ENCODE peak calls at places on chromosomes 7 and 10, in nine cellular contexts. V, H, N, U, O, C, P, B and F are unnamed samples. For H3K9me3, the result is how much of the 10 kb centered on the place peaks cover.

GRCh38 chr10:118499186-118499585 is 96.3 kb downstream of the PRLHR start:
- DNase-seq in V (no peak), H (no peak), N (no peak), U (no peak), O (no peak), C (no peak), P (no peak), B (no peak), F (no peak)

GRCh38 chr7:78203042-78203720 is 404.6 kb downstream of the PHTF2 start:
- DNase-seq in V (no peak), H (no peak), N (no peak), U (no peak), O (no peak), C (no peak), P (no peak), B (no peak), F (no peak)

GRCh38 chr7:7609330-7609729 is 31.2 kb upstream of the UMAD1 start:
- DNase-seq in V (no peak), H (no peak), N (no peak), U (no peak), O (no peak), C (no peak), P (no peak), B (no peak), F (no peak)

GRCh38 chr7:106012935-106013439 is 49.9 kb downstream of the CDHR3 start:
- DNase-seq in V (no peak), H (no peak), N (peak), U (no peak), O (no peak), C (no peak), P (no peak), B (no peak), F (no peak)

GRCh38 chr10:113520606-113521481 is 32.0 kb upstream of the HABP2 start:
- DNase-seq in V (peak), H (no peak), N (peak), U (peak), O (no peak), C (peak), P (peak), B (peak), F (no peak)

GRCh38 chr10:17817790-17818189 is 8.6 kb downstream of the MRC1 start:
- DNase-seq in V (no peak), H (no peak), N (no peak), U (no peak), O (no peak), C (no peak), P (no peak), B (no peak), F (no peak)

GRCh38 chr7:98202367-98203195 is 8.7 kb upstream of the BHLHA15 start:
- DNase-seq in V (no peak), H (peak), N (no peak), U (no peak), O (no peak), C (no peak), P (no peak), B (peak), F (no peak)

GRCh38 chr7:155858521-155859061 is 46.3 kb upstream of the SHH start:
- DNase-seq in V (no peak), H (no peak), N (no peak), U (peak), O (no peak), C (no peak), P (no peak), B (peak), F (no peak)

GRCh38 chr10:70647086-70647485 is 25.2 kb upstream of the ADAMTS14 start:
- DNase-seq in V (no peak), H (no peak), N (no peak), U (no peak), O (no peak), C (no peak), P (no peak), B (no peak), F (no peak)

GRCh38 chr7:98434087-98434486 is 33.2 kb upstream of the BAIAP2L1 start:
- DNase-seq in V (no peak), H (no peak), N (no peak), U (no peak), O (no peak), C (no peak), P (no peak), B (no peak), F (no peak)

GRCh38 chr10:72122221-72122620 is 33.9 kb upstream of the SPOCK2 start:
- DNase-seq in V (no peak), H (peak), N (no peak), U (no peak), O (no peak), C (no peak), P (no peak), B (no peak), F (no peak)

GRCh38 chr10:109247819-109248218 is 675.5 kb downstream of the XPNPEP1 start:
- DNase-seq in V (no peak), H (no peak), N (no peak), U (no peak), O (no peak), C (no peak), P (no peak), B (peak), F (no peak)

GRCh38 chr10:58576736-58577366 is 64.2 kb downstream of the BICC1 start:
- DNase-seq in V (no peak), H (no peak), N (no peak), U (no peak), O (no peak), C (no peak), P (no peak), B (no peak), F (no peak)

GRCh38 chr10:1255166-1255565 is 199.0 kb downstream of the WDR37 start:
- DNase-seq in V (no peak), H (no peak), N (no peak), U (no peak), O (no peak), C (no peak), P (peak), B (no peak), F (no peak)

GRCh38 chr10:16848562-16849154 is 31.4 kb upstream of the RSU1 start:
- DNase-seq in V (no peak), H (no peak), N (no peak), U (peak), O (no peak), C (no peak), P (no peak), B (no peak), F (no peak)

GRCh38 chr7:29265208-29265923 is 70.8 kb downstream of the CHN2 start:
- DNase-seq in V (no peak), H (no peak), N (no peak), U (no peak), O (no peak), C (no peak), P (peak), B (peak), F (no peak)

GRCh38 chr10:75466886-75467285 is 35.5 kb downstream of the LRMDA start:
- DNase-seq in V (no peak), H (no peak), N (no peak), U (no peak), O (no peak), C (no peak), P (no peak), B (no peak), F (no peak)

GRCh38 chr7:44647981-44648714 is 41.7 kb downstream of the OGDH start:
- DNase-seq in V (no peak), H (no peak), N (no peak), U (no peak), O (no peak), C (no peak), P (no peak), B (no peak), F (no peak)

GRCh38 chr7:129367349-129367699 is 66.9 kb upstream of the STRIP2 start:
- DNase-seq in V (no peak), H (no peak), N (no peak), U (no peak), O (no peak), C (no peak), P (no peak), B (no peak), F (no peak)

GRCh38 chr10:13857465-13857864 is 270.7 kb downstream of the PRPF18 start:
- DNase-seq in V (no peak), H (no peak), N (no peak), U (no peak), O (no peak), C (no peak), P (no peak), B (no peak), F (no peak)

GRCh38 chr10:17536221-17536620 is 81.0 kb downstream of the HACD1 start:
- DNase-seq in V (no peak), H (no peak), N (no peak), U (no peak), O (no peak), C (no peak), P (peak), B (no peak), F (no peak)

GRCh38 chr10:47346572-47347302 is 1.4 kb upstream of the RBP3 start:
- DNase-seq in V (no peak), H (no peak), N (no peak), U (peak), O (no peak), C (no peak), P (peak), B (peak), F (no peak)

GRCh38 chr10:91758303-91759146 is 39.7 kb upstream of the TNKS2 start:
- DNase-seq in V (no peak), H (no peak), N (peak), U (no peak), O (no peak), C (no peak), P (peak), B (peak), F (no peak)

GRCh38 chr7:77284633-77285032 is 85.0 kb upstream of the FGL2 start:
- DNase-seq in V (no peak), H (no peak), N (no peak), U (no peak), O (no peak), C (no peak), P (no peak), B (no peak), F (no peak)

GRCh38 chr10:124565565-124566221 is 104.1 kb downstream of the LHPP start:
- DNase-seq in V (no peak), H (no peak), N (peak), U (peak), O (peak), C (no peak), P (peak), B (peak), F (no peak)

GRCh38 chr10:78774614-78774998 is 294.2 kb upstream of the ZMIZ1 start:
- DNase-seq in V (no peak), H (no peak), N (no peak), U (peak), O (no peak), C (no peak), P (no peak), B (no peak), F (no peak)

GRCh38 chr7:123748171-123748733 is 551 bp downstream of the WASL start:
- DNase-seq in V (peak), H (peak), N (peak), U (peak), O (no peak), C (peak), P (peak), B (peak), F (peak)

GRCh38 chr10:49647985-49648795 is 31.3 kb upstream of the C10orf53 start:
- DNase-seq in V (no peak), H (no peak), N (no peak), U (no peak), O (no peak), C (no peak), P (no peak), B (no peak), F (no peak)

GRCh38 chr10:12960431-12960898 is 41.0 kb downstream of the CCDC3 start:
- DNase-seq in V (no peak), H (no peak), N (no peak), U (peak), O (no peak), C (no peak), P (no peak), B (peak), F (no peak)

DNA sequence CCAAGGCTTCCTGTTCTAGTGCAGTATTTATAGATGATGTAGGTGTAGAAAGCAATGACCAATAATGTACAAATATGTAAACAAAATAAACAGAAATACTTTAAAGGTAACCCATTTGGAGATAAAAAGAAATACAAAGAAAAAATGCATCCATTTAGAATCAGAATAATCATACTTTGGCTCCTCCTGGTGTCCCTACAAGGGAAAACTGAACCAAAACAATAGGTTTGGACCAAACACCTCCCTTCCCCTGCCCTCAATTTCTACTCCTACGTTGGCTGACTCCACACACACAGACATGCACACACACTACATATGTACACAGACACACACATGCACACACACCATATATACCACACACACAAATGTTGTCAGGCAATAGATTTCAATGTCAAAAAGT is 36.0 kb downstream of the C10orf143 start:
- DNase-seq in V (no peak), H (no peak), N (no peak), U (no peak), O (no peak), C (no peak), P (no peak), B (no peak), F (no peak)
- H3K9me3 ChIP-seq in V (under half), H (under half), N (under half), U (under half), O (under half), C (under half), P (under half), B (under half), F (under half)

DNA sequence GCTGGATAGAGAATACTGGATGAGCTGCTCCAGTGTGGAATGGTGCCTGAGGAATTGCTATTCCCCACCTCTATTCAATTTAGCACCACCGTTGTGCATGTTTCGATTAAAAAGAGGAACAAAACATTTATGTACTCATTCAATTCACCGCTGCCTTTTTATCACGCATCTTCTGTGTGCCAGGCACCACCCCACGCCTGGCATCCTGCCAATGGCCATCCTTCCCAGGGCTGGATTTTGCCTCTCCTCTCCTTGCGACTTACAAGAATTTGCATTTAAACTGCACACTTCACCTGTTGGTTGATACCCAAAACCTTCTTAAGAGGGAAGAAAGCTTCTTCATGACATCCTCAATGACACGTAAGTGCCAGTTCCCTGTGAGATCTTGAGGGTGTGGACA is 110.2 kb upstream of the DPP6 start:
- DNase-seq in V (peak), H (no peak), N (no peak), U (no peak), O (no peak), C (no peak), P (no peak), B (no peak), F (no peak)
- H3K9me3 ChIP-seq in V (under half), H (under half), N (under half), U (under half), O (under half), C (under half), P (under half), B (under half), F (under half)

GRCh38 chr10:103772096-103772845 is 83.1 kb downstream of the SH3PXD2A start:
- DNase-seq in V (peak), H (peak), N (peak), U (peak), O (peak), C (peak), P (peak), B (peak), F (peak)
- H3K9me3 ChIP-seq in V (under half), H (under half), N (under half), U (under half), O (under half), C (under half), P (under half), B (under half), F (under half)

DNA sequence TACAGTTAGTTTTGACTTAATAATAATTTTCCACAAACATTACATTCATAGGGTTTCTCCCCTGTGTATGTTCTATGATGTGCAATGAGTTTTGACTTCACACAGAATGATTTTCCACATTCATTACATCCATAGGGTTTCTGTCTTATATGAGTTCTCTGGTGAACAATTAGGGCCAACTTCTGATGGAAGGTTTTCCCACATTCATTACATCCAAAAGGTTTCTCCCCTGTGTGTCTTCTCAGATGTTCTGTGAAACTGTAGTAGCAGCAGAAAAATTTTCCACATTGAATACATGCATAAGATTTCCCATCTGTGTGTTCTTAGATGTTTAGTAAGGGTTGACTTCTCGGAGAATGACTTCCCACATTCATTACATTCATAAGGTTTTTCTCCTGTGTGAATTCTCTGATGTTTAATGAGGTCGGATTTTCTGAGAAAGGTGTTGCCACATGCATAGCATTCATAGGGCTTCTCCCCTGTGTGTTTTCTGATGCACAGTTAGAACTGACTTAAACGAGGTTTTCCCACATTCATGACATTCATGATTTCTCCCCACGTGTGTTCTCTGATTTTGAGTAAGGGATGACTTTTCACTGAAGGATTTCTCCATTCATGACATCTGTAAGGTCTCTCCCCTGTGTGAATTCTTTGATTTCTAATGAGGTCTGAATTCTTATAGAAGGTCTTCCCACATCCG is 118.5 kb downstream of the ZNF33B start:
- DNase-seq in V (no peak), H (no peak), N (no peak), U (no peak), O (no peak), C (no peak), P (no peak), B (no peak), F (no peak)
- H3K9me3 ChIP-seq in V (under half), H (half or more), N (under half), U (half or more), O (half or more), C (half or more), P (half or more), B (under half), F (under half)

GRCh38 chr7:134787720-134788119 is 8.3 kb downstream of the CALD1 start:
- DNase-seq in V (no peak), H (no peak), N (no peak), U (no peak), O (no peak), C (no peak), P (no peak), B (no peak), F (no peak)

GRCh38 chr7:134784251-134785049 is 5.0 kb downstream of the CALD1 start:
- DNase-seq in V (no peak), H (no peak), N (no peak), U (no peak), O (no peak), C (no peak), P (no peak), B (no peak), F (no peak)

GRCh38 chr7:134785842-134786241 is 6.4 kb downstream of the CALD1 start:
- DNase-seq in V (no peak), H (no peak), N (no peak), U (no peak), O (no peak), C (no peak), P (no peak), B (no peak), F (no peak)

GRCh38 chr7:134788191-134788590 is 8.8 kb downstream of the CALD1 start:
- DNase-seq in V (no peak), H (no peak), N (no peak), U (no peak), O (no peak), C (no peak), P (no peak), B (no peak), F (no peak)

DNA sequence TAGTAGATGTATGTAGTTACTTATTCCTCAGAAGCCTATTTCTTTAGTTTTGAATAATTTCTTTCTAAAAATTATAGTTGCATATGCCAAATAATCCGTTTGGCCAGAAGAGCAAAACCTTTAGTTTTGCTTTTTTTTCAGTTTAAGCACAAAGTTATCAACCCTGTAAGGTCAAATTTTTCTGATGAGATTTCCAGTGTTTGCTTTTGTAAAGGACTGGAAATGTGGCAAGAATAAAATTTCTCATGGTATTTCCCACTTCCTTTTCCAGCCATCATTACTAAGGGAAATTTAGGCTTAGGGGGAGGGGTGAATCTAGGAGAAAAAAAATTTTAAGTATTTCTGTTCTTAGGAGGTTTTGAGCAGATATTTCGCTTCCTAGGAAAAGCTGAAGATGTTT is 7.6 kb downstream of the CALD1 start:
- DNase-seq in V (no peak), H (no peak), N (no peak), U (no peak), O (no peak), C (no peak), P (no peak), B (no peak), F (no peak)
- H3K9me3 ChIP-seq in V (under half), H (under half), N (under half), U (under half), O (under half), C (under half), P (under half), B (under half), F (under half)

GRCh38 chr7:64314493-64315020 is 796 bp downstream of the ZNF736 start:
- DNase-seq in V (no peak), H (no peak), N (no peak), U (no peak), O (no peak), C (no peak), P (no peak), B (no peak), F (no peak)

GRCh38 chr7:64310426-64310825 is 3.3 kb upstream of the ZNF736 start:
- DNase-seq in V (no peak), H (no peak), N (no peak), U (no peak), O (no peak), C (no peak), P (no peak), B (no peak), F (no peak)

GRCh38 chr7:64313740-64314491 is at the start of gene ZNF736:
- DNase-seq in V (peak), H (peak), N (peak), U (peak), O (peak), C (peak), P (peak), B (peak), F (peak)

GRCh38 chr7:64308019-64308275 is 5.8 kb upstream of the ZNF736 start:
- DNase-seq in V (no peak), H (no peak), N (no peak), U (no peak), O (no peak), C (no peak), P (no peak), B (peak), F (no peak)

DNA sequence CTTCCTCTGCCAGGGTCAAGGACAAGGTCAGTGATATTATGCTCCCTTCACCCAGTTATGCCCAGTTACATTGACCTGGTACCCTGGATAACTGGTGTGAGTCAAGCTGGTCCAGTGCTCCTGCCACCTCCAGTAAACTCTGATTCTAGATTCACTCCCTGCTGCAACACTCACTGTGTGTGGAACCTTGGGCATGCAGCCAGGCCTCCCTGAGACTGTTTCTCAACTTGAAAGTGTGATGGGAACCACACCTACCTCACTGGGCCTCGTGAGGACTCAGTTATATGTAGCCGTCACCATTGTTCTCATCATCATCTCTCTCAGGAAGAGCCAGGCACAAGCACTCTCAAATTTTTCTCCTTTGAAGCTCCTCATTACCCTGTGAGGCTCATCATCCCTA is 935 bp upstream of the ZNF736 start:
- DNase-seq in V (no peak), H (no peak), N (no peak), U (no peak), O (no peak), C (no peak), P (no peak), B (no peak), F (no peak)
- H3K9me3 ChIP-seq in V (under half), H (under half), N (under half), U (under half), O (under half), C (under half), P (under half), B (under half), F (under half)

GRCh38 chr10:119892188-119893065 is at the start of gene SEC23IP:
- DNase-seq in V (peak), H (peak), N (peak), U (peak), O (peak), C (peak), P (peak), B (peak), F (peak)
- H3K9me3 ChIP-seq in V (under half), H (under half), N (under half), U (under half), O (under half), C (under half), P (under half), B (under half), F (under half)